ENCODE peak calls at places on chromosomes 7 and 10, in nine cellular contexts. Z, F, Y, E, Q, T, W, H and L are unnamed samples.
A peak's percentile ranks its signal among the peaks of the same experiment; 100 is the strongest.

GRCh38 chr10:64288404-64288803 is 767.2 kb downstream of the REEP3 start:
- DNase-seq in Z (no peak), F (no peak), Y (no peak), E (no peak), Q (no peak), T (no peak), W (no peak), H (no peak), L (no peak)

GRCh38 chr10:18140149-18140956 is at the start of gene CACNB2:
- DNase-seq in Z (peak; percentile 91), F (no peak), Y (peak; percentile 89), E (peak; percentile 57), Q (peak; percentile 75), T (no peak), W (no peak), H (peak; percentile 76), L (peak; percentile 60)

GRCh38 chr10:28708921-28709461 is 31.7 kb downstream of the BAMBI start:
- DNase-seq in Z (no peak), F (no peak), Y (no peak), E (no peak), Q (no peak), T (no peak), W (no peak), H (no peak), L (no peak)

GRCh38 chr7:108086962-108087361 is 43.2 kb downstream of the LAMB4 start:
- DNase-seq in Z (no peak), F (no peak), Y (no peak), E (no peak), Q (no peak), T (no peak), W (no peak), H (no peak), L (no peak)

GRCh38 chr7:2575733-2576350 is 17.1 kb downstream of the IQCE start:
- DNase-seq in Z (no peak), F (no peak), Y (no peak), E (peak; percentile 6), Q (no peak), T (no peak), W (no peak), H (peak; percentile 15), L (no peak)

GRCh38 chr7:132536646-132537395 is 39.4 kb downstream of the PLXNA4 start:
- DNase-seq in Z (no peak), F (no peak), Y (no peak), E (no peak), Q (no peak), T (no peak), W (no peak), H (no peak), L (no peak)

GRCh38 chr10:119705434-119705831 is 20.4 kb upstream of the INPP5F start:
- DNase-seq in Z (no peak), F (no peak), Y (no peak), E (no peak), Q (no peak), T (no peak), W (no peak), H (no peak), L (no peak)

GRCh38 chr7:81525901-81526300 is 243.9 kb downstream of the HGF start:
- DNase-seq in Z (no peak), F (no peak), Y (no peak), E (no peak), Q (no peak), T (no peak), W (no peak), H (no peak), L (no peak)

GRCh38 chr10:71435571-71436267 is 39.0 kb downstream of the CDH23 start:
- DNase-seq in Z (no peak), F (no peak), Y (no peak), E (no peak), Q (peak; percentile 25), T (no peak), W (no peak), H (no peak), L (no peak)

GRCh38 chr7:112160771-112161150 is 45.4 kb downstream of the DOCK4 start:
- DNase-seq in Z (no peak), F (no peak), Y (no peak), E (no peak), Q (no peak), T (no peak), W (no peak), H (no peak), L (peak; percentile 26)

GRCh38 chr7:155533827-155534690 is 12.3 kb downstream of the CNPY1 start:
- DNase-seq in Z (peak; percentile 61), F (no peak), Y (no peak), E (no peak), Q (no peak), T (peak; percentile 87), W (no peak), H (no peak), L (no peak)

GRCh38 chr7:101162551-101163280 is 2.7 kb downstream of the VGF start:
- DNase-seq in Z (peak; percentile 64), F (no peak), Y (no peak), E (peak; percentile 61), Q (peak; percentile 57), T (no peak), W (no peak), H (no peak), L (no peak)

GRCh38 chr7:128890306-128891109 is 20.0 kb downstream of the KCP start:
- DNase-seq in Z (no peak), F (no peak), Y (peak; percentile 68), E (no peak), Q (peak; percentile 74), T (peak; percentile 47), W (no peak), H (peak; percentile 56), L (no peak)

GRCh38 chr10:102657984-102658724 is 13.9 kb downstream of the TRIM8 start:
- DNase-seq in Z (no peak), F (no peak), Y (no peak), E (peak; percentile 82), Q (peak; percentile 70), T (no peak), W (no peak), H (peak; percentile 48), L (peak; percentile 86)

DNA sequence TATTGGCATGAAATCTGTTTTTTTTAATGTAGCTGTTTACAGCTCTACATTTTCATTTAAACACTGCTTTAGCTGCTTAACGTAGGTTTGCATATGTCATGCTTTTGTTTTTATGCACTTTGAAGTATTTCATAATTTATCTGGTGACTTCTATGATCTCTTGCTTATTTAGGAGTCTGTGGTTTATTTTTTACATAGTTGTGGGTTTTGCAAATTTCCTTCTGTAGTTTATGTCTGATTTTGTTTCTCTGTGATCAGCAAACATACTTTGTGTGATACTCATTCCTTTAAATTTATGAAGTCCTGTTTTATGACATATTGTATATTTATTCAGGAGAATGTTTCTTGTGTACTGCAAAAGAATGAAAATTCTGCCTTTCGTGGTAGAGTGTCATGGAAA is 606.5 kb upstream of the PFKP start:
- DNase-seq in Z (no peak), F (no peak), Y (no peak), E (no peak), Q (no peak), T (no peak), W (no peak), H (no peak), L (no peak)
- H3K9me3 ChIP-seq in Z (no peaks in the 10 kb centered on the region), F (no peaks in the 10 kb centered on the region), Y (no peaks in the 10 kb centered on the region), E (no peaks in the 10 kb centered on the region), Q (peaks cover 13% of the 10 kb centered on the region), T (no peaks in the 10 kb centered on the region), W (no peaks in the 10 kb centered on the region), H (no peaks in the 10 kb centered on the region), L (no peaks in the 10 kb centered on the region)

GRCh38 chr10:2137549-2138174 is 400.3 kb upstream of the ADARB2 start:
- DNase-seq in Z (peak; percentile 52), F (no peak), Y (no peak), E (no peak), Q (no peak), T (peak; percentile 8), W (no peak), H (no peak), L (no peak)
- TF ChIP-seq CTCF in Z (no peak), F (no peak), Y (no peak), E (no peak), Q (no peak), T (no peak), W (no peak), H (no peak), L (no peak)

GRCh38 chr10:37952926-37953325 is 23.5 kb downstream of the ZNF25 start:
- DNase-seq in Z (no peak), F (no peak), Y (no peak), E (no peak), Q (no peak), T (no peak), W (no peak), H (no peak), L (no peak)
- H3K9me3 ChIP-seq in Z (peaks cover 3% of the 10 kb centered on the region), F (peaks cover 9% of the 10 kb centered on the region), Y (no peaks in the 10 kb centered on the region), E (no peaks in the 10 kb centered on the region), Q (no peaks in the 10 kb centered on the region), T (peaks cover 38% of the 10 kb centered on the region), W (no peaks in the 10 kb centered on the region), H (no peaks in the 10 kb centered on the region), L (no peaks in the 10 kb centered on the region)

GRCh38 chr10:90859321-90859751 is 1.5 kb upstream of the HTR7 start:
- DNase-seq in Z (no peak), F (no peak), Y (no peak), E (no peak), Q (no peak), T (no peak), W (no peak), H (no peak), L (no peak)

GRCh38 chr10:90856964-90857634 is 740 bp downstream of the HTR7 start:
- DNase-seq in Z (no peak), F (peak; percentile 21), Y (no peak), E (no peak), Q (no peak), T (no peak), W (no peak), H (peak; percentile 42), L (no peak)

GRCh38 chr10:90858489-90858968 is 690 bp upstream of the HTR7 start:
- DNase-seq in Z (no peak), F (no peak), Y (no peak), E (no peak), Q (no peak), T (no peak), W (no peak), H (no peak), L (no peak)

GRCh38 chr10:90856261-90856660 is 1.6 kb downstream of the HTR7 start:
- DNase-seq in Z (peak; percentile 1), F (no peak), Y (no peak), E (no peak), Q (no peak), T (no peak), W (no peak), H (no peak), L (no peak)

DNA sequence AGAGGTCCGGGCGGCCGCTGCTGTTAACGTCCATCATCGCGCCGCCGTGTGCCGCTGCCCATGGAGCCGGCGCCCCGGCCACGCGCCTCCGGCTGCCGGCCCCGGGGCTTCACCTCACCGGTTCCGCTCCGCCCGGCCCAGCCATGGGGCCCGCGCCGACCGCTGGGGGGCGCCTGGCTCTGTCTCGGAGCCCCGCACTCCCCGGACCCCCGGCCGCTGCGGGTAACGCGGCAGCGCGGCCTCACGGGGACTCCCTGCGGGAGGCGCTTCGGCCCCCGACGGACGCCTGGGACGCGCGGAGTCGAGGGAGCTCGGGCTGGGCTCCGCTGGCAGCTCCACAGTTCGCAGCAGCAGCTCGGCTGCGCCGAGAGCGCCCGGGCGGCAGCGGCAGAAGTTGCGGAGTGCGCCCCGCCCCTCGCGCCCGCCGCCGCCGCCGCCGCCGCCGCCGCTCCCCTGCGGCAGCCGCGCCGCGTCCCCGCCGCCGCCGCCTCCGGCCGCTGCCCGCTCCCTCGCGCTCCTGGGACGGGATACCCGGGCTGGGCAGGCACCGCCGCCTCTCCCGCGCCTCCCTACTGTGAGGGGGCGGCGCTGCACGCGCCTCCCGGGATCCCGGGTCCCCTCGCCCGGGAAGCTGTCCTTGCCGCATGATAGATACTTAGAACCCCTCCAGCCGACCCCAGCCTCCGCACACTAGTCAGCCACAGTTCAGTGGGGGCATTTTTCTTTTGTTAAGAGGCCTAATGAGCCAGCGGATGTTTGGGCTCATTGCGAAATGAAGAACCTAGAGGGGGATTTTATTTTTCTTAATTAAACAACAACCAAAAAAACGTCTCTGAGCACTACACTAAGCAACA is at the start of gene HTR7:
- DNase-seq in Z (peak; percentile 73), F (peak; percentile 52), Y (peak; percentile 73), E (peak; percentile 73), Q (peak; percentile 57), T (peak; percentile 69), W (no peak), H (peak; percentile 76), L (peak; percentile 31)
- TF ChIP-seq CTCF in Z (peak; percentile 43), F (peak; percentile 69), Y (peak; percentile 35), E (peak; percentile 62), Q (peak; percentile 32), T (peak; percentile 85), W (peak; percentile 69), H (peak; percentile 59), L (peak; percentile 32)